ENCODE peak calls at places on chromosomes 2 and 18, in seven cellular contexts. L is tibial nerve; R is nephron progenitor cell; U is MM.1S; J is activated CD8-positive, alpha-beta T cell treated with anti-CD3 and anti-CD28 coated beads for 36 hours; S is progenitor cell of endocrine pancreas; O is AG09309. N is an unnamed sample.
A peak's percentile ranks its signal among the peaks of the same experiment; 100 is the strongest.

GRCh38 chr2:18597618-18598017 is 8.2 kb upstream of the NT5C1B start:
- DNase-seq in O (no peak), U (no peak), S (no peak), L (no peak), R (no peak), J (no peak), N (no peak)

GRCh38 chr2:69582582-69583176 is 60.9 kb downstream of the AAK1 start:
- DNase-seq in U (no peak), R (no peak), J (peak; percentile 33), O (no peak), L (no peak), S (no peak), N (no peak)

GRCh38 chr2:105143467-105144127 is 97.9 kb upstream of the GPR45 start:
- DNase-seq in L (no peak), J (peak; percentile 56), S (peak; percentile 43), O (no peak), R (peak; percentile 68), U (peak; percentile 41), N (peak; percentile 20)

GRCh38 chr2:236903978-236904377 is 181.7 kb upstream of the COPS8 start:
- DNase-seq in R (no peak), O (no peak), J (no peak), S (no peak), U (no peak), L (no peak), N (no peak)

GRCh38 chr2:23762141-23762540 is 164.8 kb downstream of the ATAD2B start:
- DNase-seq in L (no peak), O (no peak), U (no peak), R (no peak), J (no peak), S (no peak), N (no peak)

GRCh38 chr2:177568893-177569292 is 176.3 kb downstream of the AGPS start:
- DNase-seq in O (no peak), R (no peak), S (no peak), U (no peak), L (no peak), J (no peak), N (no peak)

GRCh38 chr2:1759611-1759930 is 15.3 kb upstream of the PXDN start:
- DNase-seq in U (no peak), L (no peak), R (no peak), S (no peak), O (no peak), J (no peak), N (no peak)

GRCh38 chr2:45578056-45578843 is 32.8 kb downstream of the SRBD1 start:
- DNase-seq in R (peak; percentile 11), L (no peak), S (no peak), J (peak; percentile 46), U (peak; percentile 57), O (no peak), N (no peak)

GRCh38 chr18:56423626-56424025 is 214.8 kb downstream of the TXNL1 start:
- DNase-seq in J (no peak), L (no peak), R (no peak), O (no peak), U (no peak), S (no peak), N (no peak)

GRCh38 chr2:203025592-203025991 is 10.9 kb downstream of the NBEAL1 start:
- DNase-seq in J (no peak), O (no peak), S (no peak), L (no peak), U (no peak), R (no peak), N (no peak)

GRCh38 chr2:144452169-144453038 is 67.5 kb downstream of the ZEB2 start:
- DNase-seq in O (no peak), S (no peak), L (no peak), J (no peak), U (no peak), R (peak; percentile 40), N (no peak)

GRCh38 chr2:196959750-196960392 is 33.4 kb upstream of the PGAP1 start:
- DNase-seq in U (no peak), S (no peak), J (no peak), L (no peak), R (no peak), O (no peak), N (no peak)

GRCh38 chr2:186641807-186642321 is 52.0 kb upstream of the FAM171B start:
- DNase-seq in S (no peak), J (peak; percentile 49), R (peak; percentile 4), U (peak; percentile 67), L (no peak), O (peak; percentile 52), N (peak; percentile 33)

GRCh38 chr2:64059270-64059669 is 40.0 kb upstream of the VPS54 start:
- DNase-seq in R (no peak), S (no peak), J (no peak), L (no peak), U (no peak), O (no peak), N (no peak)

GRCh38 chr18:10070581-10071000 is 156.8 kb downstream of the VAPA start:
- DNase-seq in L (no peak), O (no peak), J (no peak), S (no peak), U (no peak), R (no peak), N (no peak)

GRCh38 chr2:31331156-31331555 is 83.4 kb downstream of the XDH start:
- DNase-seq in J (no peak), S (no peak), O (no peak), U (no peak), L (no peak), R (no peak), N (no peak)

GRCh38 chr2:205731521-205731965 is 49.2 kb downstream of the NRP2 start:
- DNase-seq in S (no peak), L (no peak), U (no peak), J (no peak), O (peak; percentile 92), R (no peak), N (no peak)

GRCh38 chr2:137951606-137952005 is 12.7 kb upstream of the HNMT start:
- DNase-seq in R (no peak), S (no peak), J (no peak), O (no peak), L (no peak), U (no peak), N (no peak)

GRCh38 chr2:108583903-108584520 is 49.7 kb downstream of the LIMS1 start:
- DNase-seq in J (peak; percentile 75), L (no peak), U (peak; percentile 81), R (peak; percentile 48), S (peak; percentile 25), O (peak; percentile 50), N (peak; percentile 62)

GRCh38 chr2:85561280-85562212 is at the start of gene GGCX:
- DNase-seq in R (peak; percentile 95), S (peak; percentile 95), O (peak; percentile 52), U (peak; percentile 97), J (peak; percentile 98), L (peak; percentile 92), N (peak; percentile 96)
- TF ChIP-seq CTCF in R (no peak), S (no peak), O (no peak), U (no peak), J (no peak), L (peak; percentile 6), N (no peak)

GRCh38 chr2:235004289-235004903 is 52.6 kb downstream of the SH3BP4 start:
- DNase-seq in O (no peak), J (no peak), U (no peak), L (no peak), R (no peak), S (no peak), N (no peak)

GRCh38 chr2:235006461-235006860 is 54.6 kb downstream of the SH3BP4 start:
- DNase-seq in L (no peak), J (no peak), R (no peak), O (no peak), U (no peak), S (no peak), N (no peak)

GRCh38 chr2:235006986-235007385 is 55.2 kb downstream of the SH3BP4 start:
- DNase-seq in O (no peak), S (no peak), L (no peak), R (no peak), U (no peak), J (no peak), N (no peak)

GRCh38 chr2:235005023-235005422 is 53.2 kb downstream of the SH3BP4 start:
- DNase-seq in L (no peak), S (no peak), R (no peak), U (no peak), O (no peak), J (no peak), N (no peak)

DNA sequence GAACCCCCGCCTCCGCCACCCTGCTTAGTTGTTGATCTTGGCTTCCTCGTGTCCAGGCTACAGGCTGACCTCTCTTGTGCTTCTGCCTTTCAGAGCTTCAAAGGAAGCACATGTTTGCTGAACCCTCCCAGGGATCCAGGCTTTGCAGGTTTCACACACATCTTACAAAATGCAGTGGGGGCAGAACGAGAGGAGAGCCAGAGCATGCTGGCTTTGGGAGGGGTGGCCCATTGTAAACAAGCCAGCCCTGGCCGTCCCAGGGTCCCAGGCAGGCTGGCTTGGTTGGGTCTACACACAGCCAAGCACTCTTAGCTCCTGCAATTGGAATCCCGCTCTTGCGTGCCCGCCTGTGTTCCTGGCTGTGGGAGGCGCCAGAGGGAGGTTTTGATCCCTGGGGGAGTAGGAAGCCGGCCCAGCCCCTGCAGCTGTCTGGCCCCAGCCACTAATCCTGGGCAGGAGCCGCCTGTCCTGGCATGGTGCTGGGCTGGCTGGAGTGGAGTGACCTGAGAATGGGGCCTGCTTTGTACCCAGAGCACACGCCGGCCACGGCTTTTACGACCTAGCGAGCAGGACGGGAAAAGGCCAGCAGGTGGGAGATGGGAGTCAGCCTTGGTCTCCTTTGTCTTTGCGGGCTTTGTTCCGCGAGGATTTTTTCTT is 53.9 kb downstream of the SH3BP4 start:
- DNase-seq in U (no peak), S (peak; percentile 25), J (no peak), R (peak; percentile 76), O (no peak), L (no peak), N (no peak)
- TF ChIP-seq CTCF in U (no peak), S (peak; percentile 46), J (no peak), R (no peak), O (no peak), L (no peak), N (no peak)

GRCh38 chr2:195408811-195409210 is 248.2 kb upstream of the SLC39A10 start:
- DNase-seq in R (no peak), L (no peak), O (no peak), U (no peak), S (no peak), J (no peak), N (no peak)

GRCh38 chr2:195408196-195408595 is 248.8 kb upstream of the SLC39A10 start:
- DNase-seq in O (no peak), U (no peak), J (no peak), S (no peak), R (no peak), L (no peak), N (no peak)

GRCh38 chr2:195406886-195407603 is 250.0 kb upstream of the SLC39A10 start:
- DNase-seq in S (no peak), L (no peak), J (peak; percentile 49), O (no peak), R (no peak), U (no peak), N (no peak)

GRCh38 chr2:195407782-195408181 is 249.2 kb upstream of the SLC39A10 start:
- DNase-seq in S (no peak), U (no peak), J (no peak), O (peak; percentile 11), R (no peak), L (no peak), N (no peak)

GRCh38 chr2:195404650-195405049 is 252.4 kb upstream of the SLC39A10 start:
- DNase-seq in R (no peak), O (no peak), L (no peak), U (no peak), S (no peak), J (peak; percentile 33), N (no peak)
- TF ChIP-seq CTCF in R (no peak), O (no peak), L (no peak), U (no peak), S (no peak), J (no peak), N (no peak)

GRCh38 chr18:5600376-5601071 is 56.7 kb upstream of the EPB41L3 start:
- DNase-seq in U (peak; percentile 42), S (no peak), R (no peak), O (no peak), J (no peak), L (no peak), N (no peak)
- TF ChIP-seq CTCF in U (peak; percentile 49), S (peak; percentile 70), R (peak; percentile 51), O (peak; percentile 38), J (peak; percentile 32), L (peak; percentile 7), N (peak; percentile 61)